ENCODE peak calls at places on chromosomes 2 and 18, in four cellular contexts. One of them, this sample, is unnamed.

GRCh38 chr2:235600406-235600805 is 106.6 kb downstream of the AGAP1 start:
- DNase-seq in ascending aorta: no peak
- DNase-seq in tibial artery: no peak
- DNase-seq in thyroid gland: no peak
- DNase-seq in this sample: no peak

GRCh38 chr2:160076239-160076638 is 13.8 kb upstream of the PLA2R1 start:
- DNase-seq in thyroid gland: no peak
- DNase-seq in tibial artery: no peak
- DNase-seq in ascending aorta: no peak
- DNase-seq in this sample: no peak

GRCh38 chr18:8865934-8866333 is 160.6 kb downstream of the MTCL1 start:
- DNase-seq in tibial artery: no peak
- DNase-seq in thyroid gland: no peak
- DNase-seq in ascending aorta: no peak
- DNase-seq in this sample: no peak

GRCh38 chr2:52880872-52881271 is 886.7 kb upstream of the CHAC2 start:
- DNase-seq in thyroid gland: no peak
- DNase-seq in tibial artery: no peak
- DNase-seq in ascending aorta: no peak
- DNase-seq in this sample: no peak

GRCh38 chr2:231318436-231318835 is 77.1 kb upstream of the B3GNT7 start:
- DNase-seq in thyroid gland: no peak
- DNase-seq in ascending aorta: no peak
- DNase-seq in tibial artery: no peak
- DNase-seq in this sample: no peak

GRCh38 chr2:101133492-101134101 is 17.6 kb downstream of the TBC1D8 start:
- DNase-seq in ascending aorta: no peak
- DNase-seq in thyroid gland: no peak
- DNase-seq in tibial artery: no peak
- DNase-seq in this sample: no peak

GRCh38 chr2:94870392-94871225 is 621 bp upstream of the TEKT4 start:
- DNase-seq in tibial artery: peak; percentile 62
- DNase-seq in ascending aorta: no peak
- DNase-seq in thyroid gland: no peak
- DNase-seq in this sample: peak; percentile 28

GRCh38 chr2:70995227-70995729 is 605 bp upstream of the TEX261 start:
- DNase-seq in ascending aorta: no peak
- DNase-seq in tibial artery: peak; percentile 63
- DNase-seq in thyroid gland: peak; percentile 59
- DNase-seq in this sample: peak; percentile 38

GRCh38 chr2:1607236-1607920 is 136.9 kb downstream of the PXDN start:
- DNase-seq in ascending aorta: no peak
- DNase-seq in tibial artery: peak; percentile 51
- DNase-seq in thyroid gland: no peak
- DNase-seq in this sample: no peak

GRCh38 chr2:23636412-23636811 is 251.4 kb downstream of the KLHL29 start:
- DNase-seq in ascending aorta: no peak
- DNase-seq in thyroid gland: peak; percentile 35
- DNase-seq in tibial artery: peak; percentile 77
- DNase-seq in this sample: no peak

GRCh38 chr2:168467729-168468128 is 11.7 kb downstream of the CERS6 start:
- DNase-seq in ascending aorta: no peak
- DNase-seq in thyroid gland: no peak
- DNase-seq in tibial artery: no peak
- DNase-seq in this sample: no peak

GRCh38 chr2:1814061-1814460 is 69.7 kb upstream of the PXDN start:
- DNase-seq in tibial artery: no peak
- DNase-seq in ascending aorta: no peak
- DNase-seq in thyroid gland: no peak
- DNase-seq in this sample: no peak

GRCh38 chr2:105912081-105912480 is 167.4 kb downstream of the NCK2 start:
- DNase-seq in thyroid gland: no peak
- DNase-seq in tibial artery: no peak
- DNase-seq in ascending aorta: no peak
- DNase-seq in this sample: no peak

GRCh38 chr2:107072150-107072940 is 186.4 kb upstream of the ST6GAL2 start:
- DNase-seq in thyroid gland: no peak
- DNase-seq in ascending aorta: no peak
- DNase-seq in tibial artery: no peak
- DNase-seq in this sample: no peak

GRCh38 chr2:96393989-96394761 is 58.6 kb downstream of the NCAPH start:
- DNase-seq in ascending aorta: no peak
- DNase-seq in tibial artery: no peak
- DNase-seq in thyroid gland: no peak
- DNase-seq in this sample: no peak

GRCh38 chr2:172451923-172452322 is 24.5 kb downstream of the ITGA6 start:
- DNase-seq in thyroid gland: no peak
- DNase-seq in ascending aorta: no peak
- DNase-seq in tibial artery: no peak
- DNase-seq in this sample: no peak

GRCh38 chr2:159130302-159130701 is 156.2 kb downstream of the WDSUB1 start:
- DNase-seq in thyroid gland: no peak
- DNase-seq in tibial artery: no peak
- DNase-seq in ascending aorta: no peak
- DNase-seq in this sample: no peak

GRCh38 chr2:199310654-199311275 is 147.0 kb downstream of the SATB2 start:
- DNase-seq in ascending aorta: no peak
- DNase-seq in tibial artery: no peak
- DNase-seq in thyroid gland: no peak
- DNase-seq in this sample: no peak

GRCh38 chr2:134401081-134401497 is 147.2 kb downstream of the MGAT5 start:
- DNase-seq in thyroid gland: peak; percentile 28
- DNase-seq in ascending aorta: peak; percentile 21
- DNase-seq in tibial artery: peak; percentile 74
- DNase-seq in this sample: peak; percentile 37

GRCh38 chr18:76821356-76821874 is 942 bp upstream of the ZNF236 start:
- DNase-seq in thyroid gland: no peak
- DNase-seq in tibial artery: no peak
- DNase-seq in ascending aorta: no peak
- DNase-seq in this sample: no peak

GRCh38 chr2:172394008-172394407 is 33.4 kb upstream of the ITGA6 start:
- DNase-seq in tibial artery: no peak
- DNase-seq in thyroid gland: no peak
- DNase-seq in ascending aorta: no peak
- DNase-seq in this sample: no peak

GRCh38 chr2:241801611-241802420 is 7.2 kb upstream of the NEU4 start:
- DNase-seq in ascending aorta: no peak
- DNase-seq in tibial artery: peak; percentile 53
- DNase-seq in thyroid gland: no peak
- DNase-seq in this sample: peak; percentile 28

GRCh38 chr2:120447122-120447785 is 101.3 kb downstream of the INHBB start:
- DNase-seq in ascending aorta: no peak
- DNase-seq in tibial artery: peak; percentile 56
- DNase-seq in thyroid gland: peak; percentile 26
- DNase-seq in this sample: no peak

DNA sequence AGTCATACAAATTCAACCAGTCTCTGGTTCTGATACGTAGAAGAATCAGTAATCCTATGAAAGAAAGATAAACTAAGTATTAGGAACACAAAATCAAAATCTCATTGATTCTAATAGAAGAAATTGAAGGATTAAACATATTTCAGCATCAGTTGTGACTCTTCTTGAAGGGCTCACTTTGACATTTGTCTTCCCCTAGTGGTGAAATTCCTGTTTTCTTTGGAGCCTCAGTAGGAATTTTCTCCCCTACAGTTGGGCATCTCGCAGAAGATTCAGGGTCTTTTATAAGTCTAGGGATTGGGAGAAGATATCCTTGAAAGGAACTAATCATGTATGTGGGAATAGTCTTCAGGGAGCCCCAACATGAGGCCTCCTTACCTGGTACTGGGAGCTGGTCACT is 2.8 kb upstream of the CRYGB start:
- DNase-seq in ascending aorta: no peak
- DNase-seq in thyroid gland: no peak
- DNase-seq in tibial artery: no peak
- DNase-seq in this sample: no peak
- H3K36me3 ChIP-seq in ascending aorta: no peaks in the 10 kb centered on the region
- H3K36me3 ChIP-seq in thyroid gland: no peaks in the 10 kb centered on the region
- H3K36me3 ChIP-seq in tibial artery: no peaks in the 10 kb centered on the region
- H3K36me3 ChIP-seq in this sample: no peaks in the 10 kb centered on the region

DNA sequence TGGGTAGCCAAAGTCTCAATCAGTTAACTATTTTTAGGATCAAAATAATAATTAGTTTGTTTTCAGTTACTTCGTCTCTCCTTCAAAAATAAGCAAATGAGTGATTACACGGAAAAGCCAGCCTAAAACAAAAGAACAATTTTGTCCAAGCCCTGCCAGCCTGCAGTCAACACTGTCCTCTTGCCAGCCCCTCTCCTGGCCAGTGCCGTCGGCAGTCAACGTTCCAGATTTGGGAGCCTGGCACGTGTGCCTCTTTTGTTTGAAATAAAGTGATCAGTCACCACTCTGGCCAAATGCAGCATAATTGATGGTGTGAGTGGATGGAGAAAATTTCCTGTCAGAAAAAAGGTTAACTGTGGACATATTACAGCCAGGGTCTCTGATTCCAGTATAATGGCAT is 260.6 kb upstream of the SKOR2 start:
- DNase-seq in thyroid gland: no peak
- DNase-seq in tibial artery: no peak
- DNase-seq in ascending aorta: no peak
- DNase-seq in this sample: no peak
- H3K36me3 ChIP-seq in thyroid gland: no peaks in the 10 kb centered on the region
- H3K36me3 ChIP-seq in tibial artery: no peaks in the 10 kb centered on the region
- H3K36me3 ChIP-seq in ascending aorta: no peaks in the 10 kb centered on the region
- H3K36me3 ChIP-seq in this sample: no peaks in the 10 kb centered on the region

GRCh38 chr2:65240657-65241056 is 13.0 kb downstream of the ACTR2 start:
- DNase-seq in thyroid gland: no peak
- DNase-seq in ascending aorta: no peak
- DNase-seq in tibial artery: no peak
- DNase-seq in this sample: no peak
- H3K36me3 ChIP-seq in thyroid gland: no peaks in the 10 kb centered on the region
- H3K36me3 ChIP-seq in ascending aorta: peaks cover 24% of the 10 kb centered on the region
- H3K36me3 ChIP-seq in tibial artery: peaks cover 26% of the 10 kb centered on the region
- H3K36me3 ChIP-seq in this sample: peaks cover 4% of the 10 kb centered on the region

DNA sequence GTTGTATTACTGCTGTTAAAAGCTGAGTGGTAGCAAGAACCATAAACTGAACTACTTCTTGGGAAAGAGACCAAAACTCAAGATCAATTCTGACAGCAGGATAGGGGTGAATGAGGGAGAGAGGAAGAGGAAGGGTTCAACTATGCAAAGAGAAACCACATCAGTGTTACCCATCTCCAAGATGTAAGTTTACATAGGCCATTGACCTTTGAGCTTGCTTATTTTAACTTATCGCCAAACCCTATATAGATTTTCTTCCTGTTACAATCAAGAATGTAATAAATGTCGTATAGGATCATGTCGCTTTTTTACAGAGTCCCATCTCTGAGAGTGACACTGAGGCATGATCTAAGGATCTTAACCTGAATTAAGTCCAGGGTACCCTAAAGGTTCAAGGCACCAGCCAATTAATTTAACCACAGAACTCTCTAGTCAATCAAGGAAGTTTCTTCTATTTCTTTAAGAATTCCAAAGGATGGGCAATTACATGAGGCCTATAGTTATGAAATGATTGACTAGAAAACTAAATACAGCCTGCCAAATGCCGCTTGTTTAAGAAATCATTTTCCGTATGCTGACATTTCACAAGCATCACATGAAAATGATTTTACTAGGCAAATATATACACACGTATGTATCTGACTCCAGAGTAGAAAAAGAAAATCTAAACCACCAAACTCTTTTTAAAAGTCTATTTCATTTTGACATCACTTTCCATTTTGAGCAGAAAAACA is 11.8 kb downstream of the RND3 start:
- DNase-seq in ascending aorta: no peak
- DNase-seq in tibial artery: no peak
- DNase-seq in thyroid gland: no peak
- DNase-seq in this sample: no peak
- H3K36me3 ChIP-seq in ascending aorta: peaks cover 30% of the 10 kb centered on the region
- H3K36me3 ChIP-seq in tibial artery: peaks cover 15% of the 10 kb centered on the region
- H3K36me3 ChIP-seq in thyroid gland: no peaks in the 10 kb centered on the region
- H3K36me3 ChIP-seq in this sample: peaks cover 8% of the 10 kb centered on the region

DNA sequence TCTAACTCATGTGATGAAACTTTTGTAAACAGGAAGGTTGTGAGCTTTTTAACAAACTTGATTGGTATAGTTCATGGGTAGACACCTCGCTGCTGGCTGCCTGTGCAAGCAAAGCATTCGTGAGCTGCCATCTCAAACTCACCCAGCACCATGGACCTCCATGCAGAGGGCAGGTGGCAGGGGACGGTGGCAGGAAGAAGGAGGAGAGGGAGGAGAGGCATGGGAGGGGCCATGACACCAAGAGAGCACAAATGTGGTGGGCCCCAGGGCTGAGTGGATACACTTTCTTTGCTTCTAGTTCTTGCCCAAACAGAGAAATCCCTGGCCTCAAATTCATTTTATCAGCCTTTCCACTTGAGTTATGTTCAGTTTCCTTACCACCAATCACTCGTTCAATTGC is 29.1 kb downstream of the AFG3L2 start:
- DNase-seq in ascending aorta: no peak
- DNase-seq in tibial artery: no peak
- DNase-seq in thyroid gland: no peak
- DNase-seq in this sample: no peak
- H3K36me3 ChIP-seq in ascending aorta: peaks cover 98% of the 10 kb centered on the region
- H3K36me3 ChIP-seq in tibial artery: peaks cover 88% of the 10 kb centered on the region
- H3K36me3 ChIP-seq in thyroid gland: peaks cover 79% of the 10 kb centered on the region
- H3K36me3 ChIP-seq in this sample: peaks cover 37% of the 10 kb centered on the region

This sample was measured in lung.